ENCODE peak calls at places on chromosomes 12 and 14, in four cellular contexts. K is HL-60, D is K562, U is GM12878. J is an unnamed sample.

GRCh38 chr12:122895290-122895689 is 634 bp downstream of the VPS37B start:
- DNase-seq in D (no peak), K (no peak), U (no peak), J (no peak)

GRCh38 chr12:130552483-130552996 is 163.6 kb downstream of the RIMBP2 start:
- DNase-seq in K (no peak), D (no peak), U (no peak), J (no peak)

GRCh38 chr12:8629486-8630033 is 16.9 kb upstream of the AICDA start:
- DNase-seq in U (peak), D (no peak), K (no peak), J (peak)

GRCh38 chr12:67892289-67892688 is 97.0 kb upstream of the IFNG-AS1 start:
- DNase-seq in D (no peak), U (no peak), K (no peak), J (no peak)

GRCh38 chr14:72597834-72598233 is 296.1 kb downstream of the DPF3 start:
- DNase-seq in D (no peak), K (no peak), U (no peak), J (no peak)

GRCh38 chr12:124174949-124175348 is 119.9 kb upstream of the RFLNA start:
- DNase-seq in D (no peak), K (no peak), U (no peak), J (no peak)

GRCh38 chr12:70733385-70733784 is 96.2 kb upstream of the PTPRB start:
- DNase-seq in U (peak), D (peak), K (peak), J (peak)

GRCh38 chr12:113591480-113591971 is 119.9 kb upstream of the LHX5 start:
- DNase-seq in K (peak), D (peak), U (no peak), J (peak)

GRCh38 chr12:107404981-107405380 is 280.6 kb upstream of the PWP1 start:
- DNase-seq in K (peak), D (peak), U (no peak), J (no peak)

GRCh38 chr14:67602071-67602470 is 2.0 kb upstream of the PIGH start:
- DNase-seq in U (no peak), K (no peak), D (no peak), J (no peak)

GRCh38 chr14:61625171-61625570 is 70.1 kb upstream of the HIF1A start:
- DNase-seq in K (no peak), U (no peak), D (no peak), J (no peak)

GRCh38 chr14:61620130-61620946 is 75.0 kb upstream of the HIF1A start:
- DNase-seq in D (no peak), K (no peak), U (peak), J (no peak)

GRCh38 chr14:61621444-61621843 is 73.9 kb upstream of the HIF1A start:
- DNase-seq in D (no peak), U (no peak), K (no peak), J (no peak)

GRCh38 chr14:61627612-61628011 is 67.7 kb upstream of the HIF1A start:
- DNase-seq in K (no peak), D (no peak), U (no peak), J (no peak)

GRCh38 chr14:61623927-61624326 is 71.4 kb upstream of the HIF1A start:
- DNase-seq in K (no peak), D (no peak), U (no peak), J (no peak)
- TF ChIP-seq SPI1 in K (no peak), D (no peak), U (no peak), J (no peak)

GRCh38 chr14:76918751-76919421 is 92.7 kb downstream of the LRRC74A start:
- DNase-seq in D (peak), U (no peak), K (peak), J (no peak)

GRCh38 chr14:76919431-76919810 is 93.2 kb downstream of the LRRC74A start:
- DNase-seq in D (no peak), K (no peak), U (no peak), J (no peak)

GRCh38 chr14:76919811-76920571 is 93.8 kb downstream of the LRRC74A start:
- DNase-seq in D (no peak), K (no peak), U (no peak), J (no peak)

GRCh38 chr14:76922092-76922491 is 95.9 kb downstream of the LRRC74A start:
- DNase-seq in D (no peak), K (no peak), U (no peak), J (no peak)

DNA sequence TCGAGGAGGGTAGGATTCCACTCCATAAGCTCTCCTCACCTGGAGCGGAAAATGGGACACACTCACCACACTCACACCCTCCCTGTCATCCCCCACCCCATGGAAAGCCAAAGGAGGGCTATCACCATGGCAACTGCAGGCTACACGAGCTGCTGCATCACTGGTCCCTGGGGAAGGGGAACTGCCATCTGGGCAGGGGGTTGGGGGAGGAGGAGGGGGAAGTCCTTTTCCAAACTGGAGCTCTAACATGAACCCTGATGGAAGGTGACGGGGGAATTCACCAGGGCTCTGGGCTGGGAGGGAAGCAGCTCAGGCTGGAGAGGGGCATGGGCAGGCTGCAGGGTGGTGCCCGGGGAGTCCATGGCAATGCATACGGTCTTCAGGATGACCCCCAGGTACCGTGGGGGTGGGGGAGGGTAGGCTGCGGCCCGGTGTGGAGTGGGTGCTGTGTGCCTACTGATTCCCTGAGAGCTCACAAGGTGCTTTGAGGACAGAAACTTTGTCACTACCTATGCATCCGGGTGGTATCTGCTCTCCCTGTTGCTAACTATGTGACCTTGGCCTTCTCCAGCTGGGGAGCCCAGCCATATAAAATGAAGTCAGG is 94.5 kb downstream of the LRRC74A start:
- DNase-seq in U (no peak), K (no peak), D (no peak), J (no peak)
- TF ChIP-seq SPI1 in U (no peak), K (no peak), D (no peak), J (no peak)

DNA sequence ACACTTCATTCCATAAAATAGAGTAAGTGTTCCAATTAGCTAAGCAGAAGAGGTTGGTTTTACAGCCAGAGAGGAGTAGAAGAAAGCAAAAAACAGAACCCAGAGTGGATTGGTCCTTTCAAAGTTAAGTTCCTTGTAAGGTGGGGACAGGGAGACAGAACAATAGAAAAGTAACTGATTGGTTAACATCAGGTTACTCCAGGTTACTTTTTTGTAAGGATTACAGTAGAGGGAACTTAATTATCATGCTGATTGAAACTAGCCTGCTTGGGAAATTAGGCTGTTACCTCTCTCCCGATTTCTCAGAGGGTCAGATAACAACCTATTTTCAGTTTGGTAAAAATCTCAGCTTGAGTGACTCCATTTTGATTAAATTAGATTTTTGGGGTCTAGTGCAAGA is 11.5 kb downstream of the SOCS2 start:
- DNase-seq in K (no peak), U (no peak), D (no peak), J (no peak)
- TF ChIP-seq SPI1 in K (no peak), U (no peak), D (no peak), J (no peak)

GRCh38 chr14:76686646-76687045 is 74.6 kb upstream of the VASH1 start:
- DNase-seq in U (no peak), K (no peak), D (no peak), J (no peak)
- TF ChIP-seq SPI1 in U (no peak), K (no peak), D (no peak), J (no peak)

GRCh38 chr12:106074706-106075392 is 63.9 kb downstream of the NUAK1 start:
- DNase-seq in U (no peak), K (no peak), D (no peak), J (no peak)
- TF ChIP-seq SPI1 in U (no peak), K (no peak), D (no peak), J (no peak)

DNA sequence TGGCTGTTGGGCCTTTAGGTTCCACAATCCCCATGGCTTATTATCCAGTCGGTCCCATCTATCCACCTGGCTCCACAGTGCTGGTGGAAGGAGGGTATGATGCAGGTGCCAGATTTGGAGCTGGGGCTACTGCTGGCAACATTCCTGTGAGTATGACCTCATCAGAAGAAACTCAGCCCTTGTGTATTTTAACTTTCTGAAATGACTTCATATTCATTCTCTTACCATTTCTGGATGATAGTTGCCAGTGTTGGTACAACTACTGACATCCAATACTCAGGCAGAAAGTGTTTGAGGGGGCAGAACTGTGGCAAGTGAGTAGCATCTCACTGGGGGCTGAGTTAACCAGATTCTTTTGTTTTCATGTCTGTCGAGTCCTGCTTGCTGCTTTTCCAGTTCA is 2.3 kb downstream of the DAZAP2 start:
- DNase-seq in K (no peak), U (no peak), D (no peak), J (no peak)
- TF ChIP-seq SPI1 in K (no peak), U (no peak), D (no peak), J (no peak)